ENCODE peak calls at places on chromosomes 6 and 20, in six cellular contexts. H is fibroblast of mammary gland, F is tibial nerve, E is BJ, X is cardiac muscle cell, M is fibroblast of the aortic adventitia. K is an unnamed sample.

GRCh38 chr6:37103169-37104039 is 66.5 kb upstream of the PIM1 start:
- DNase-seq in H (no peak), F (no peak), E (no peak), X (peak), M (peak), K (peak)

GRCh38 chr6:15477746-15478145 is 185.1 kb downstream of the DTNBP1 start:
- DNase-seq in H (no peak), F (no peak), E (no peak), X (no peak), M (no peak), K (no peak)

GRCh38 chr20:19661717-19662637 is 96.1 kb upstream of the RIN2 start:
- DNase-seq in H (peak), F (peak), E (peak), X (peak), M (peak), K (peak)

GRCh38 chr6:132780770-132781371 is 17.6 kb downstream of the SLC18B1 start:
- DNase-seq in H (peak), F (no peak), E (no peak), X (no peak), M (peak), K (no peak)

GRCh38 chr20:39631557-39631956 is 669.4 kb downstream of the DHX35 start:
- DNase-seq in H (peak), F (no peak), E (no peak), X (no peak), M (no peak), K (peak)

GRCh38 chr6:88722691-88723090 is 240.7 kb downstream of the RNGTT start:
- DNase-seq in H (no peak), F (no peak), E (no peak), X (no peak), M (no peak), K (no peak)

GRCh38 chr6:107607109-107607508 is 117.2 kb downstream of the SOBP start:
- DNase-seq in H (peak), F (no peak), E (no peak), X (no peak), M (peak), K (no peak)

GRCh38 chr6:94902974-94903628 is 674.2 kb upstream of the MANEA start:
- DNase-seq in H (no peak), F (no peak), E (no peak), X (no peak), M (no peak), K (no peak)

GRCh38 chr6:48476257-48476656 is 365.3 kb upstream of the PTCHD4 start:
- DNase-seq in H (peak), F (no peak), E (no peak), X (peak), M (peak), K (peak)

GRCh38 chr20:5652626-5653573 is 97.3 kb upstream of the SHLD1 start:
- DNase-seq in H (peak), F (no peak), E (peak), X (no peak), M (peak), K (no peak)

GRCh38 chr6:72748759-72749158 is 126.9 kb downstream of the KCNQ5 start:
- DNase-seq in H (peak), F (no peak), E (peak), X (no peak), M (peak), K (peak)

GRCh38 chr6:4817551-4817950 is 41.3 kb downstream of the CDYL start:
- DNase-seq in H (peak), F (no peak), E (no peak), X (no peak), M (no peak), K (no peak)

GRCh38 chr6:155985660-155986138 is 530.1 kb upstream of the NOX3 start:
- DNase-seq in H (no peak), F (no peak), E (no peak), X (no peak), M (no peak), K (peak)

GRCh38 chr6:44576132-44576601 is 188.7 kb downstream of the CDC5L start:
- DNase-seq in H (peak), F (no peak), E (no peak), X (no peak), M (peak), K (no peak)

GRCh38 chr20:51258582-51259175 is 235.8 kb upstream of the KCNG1 start:
- DNase-seq in H (no peak), F (no peak), E (no peak), X (no peak), M (peak), K (no peak)

GRCh38 chr20:44746367-44747165 is 901 bp downstream of the KCNK15 start:
- DNase-seq in H (no peak), F (no peak), E (no peak), X (no peak), M (no peak), K (no peak)

GRCh38 chr20:1322511-1323245 is 6.3 kb downstream of the SDCBP2 start:
- DNase-seq in H (peak), F (no peak), E (peak), X (no peak), M (peak), K (no peak)

GRCh38 chr6:166009385-166010031 is 158.1 kb downstream of the TBXT start:
- DNase-seq in H (no peak), F (no peak), E (no peak), X (no peak), M (no peak), K (no peak)

GRCh38 chr6:166010136-166010535 is 157.5 kb downstream of the TBXT start:
- DNase-seq in H (no peak), F (no peak), E (no peak), X (no peak), M (no peak), K (no peak)

GRCh38 chr6:166010585-166010984 is 157.1 kb downstream of the TBXT start:
- DNase-seq in H (no peak), F (no peak), E (no peak), X (peak), M (no peak), K (no peak)

GRCh38 chr6:166007349-166008263 is 160.0 kb downstream of the TBXT start:
- DNase-seq in H (peak), F (no peak), E (no peak), X (peak), M (peak), K (peak)

DNA sequence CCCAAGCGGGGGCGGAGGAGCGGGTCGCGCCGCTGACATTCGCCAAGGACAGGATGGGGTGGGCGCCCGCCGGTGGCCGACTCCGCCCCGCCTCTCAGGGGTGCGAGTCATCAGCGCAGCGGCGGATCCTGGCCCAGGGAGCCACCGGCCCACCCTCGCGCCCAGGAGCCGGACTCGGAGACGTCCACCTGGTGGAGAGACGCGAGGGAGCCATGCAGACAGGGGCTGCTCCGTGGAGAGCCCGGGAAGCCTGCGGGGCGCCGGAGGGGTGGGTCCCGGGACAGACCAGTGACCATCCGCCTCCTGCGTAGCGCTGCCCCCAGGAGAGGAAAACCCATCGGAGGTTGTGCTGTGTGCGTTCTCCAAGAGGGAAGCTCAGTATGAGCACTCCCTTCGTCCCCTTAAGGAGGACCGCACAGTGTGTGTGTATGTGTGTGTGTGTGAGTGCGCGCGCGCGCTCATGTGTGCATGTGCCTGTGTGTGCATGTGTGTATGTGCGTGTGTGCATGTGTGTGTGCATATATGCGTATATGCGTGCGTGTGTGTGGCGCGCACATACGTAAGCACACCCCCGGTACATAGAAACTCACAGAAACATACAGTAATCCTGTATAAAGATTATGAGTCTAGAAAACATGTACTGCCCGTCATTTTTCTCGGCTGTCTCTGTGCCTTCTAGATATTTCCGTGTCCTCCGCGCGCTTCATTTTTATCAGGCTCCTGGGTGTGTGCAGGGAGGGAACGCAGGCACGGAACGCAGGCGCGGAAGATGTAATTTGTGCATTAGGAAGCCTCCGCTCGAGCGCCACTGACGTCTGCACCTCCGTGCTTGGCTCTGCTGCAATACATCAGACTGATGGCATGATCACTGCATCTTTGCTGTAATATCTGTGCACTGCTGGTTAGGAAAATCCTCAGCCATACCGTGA is 158.9 kb downstream of the TBXT start:
- DNase-seq in H (peak), F (no peak), E (no peak), X (peak), M (peak), K (no peak)
- H3K4me3 ChIP-seq in H (peak), F (peak), E (peak), X (peak), M (peak), K (peak)

DNA sequence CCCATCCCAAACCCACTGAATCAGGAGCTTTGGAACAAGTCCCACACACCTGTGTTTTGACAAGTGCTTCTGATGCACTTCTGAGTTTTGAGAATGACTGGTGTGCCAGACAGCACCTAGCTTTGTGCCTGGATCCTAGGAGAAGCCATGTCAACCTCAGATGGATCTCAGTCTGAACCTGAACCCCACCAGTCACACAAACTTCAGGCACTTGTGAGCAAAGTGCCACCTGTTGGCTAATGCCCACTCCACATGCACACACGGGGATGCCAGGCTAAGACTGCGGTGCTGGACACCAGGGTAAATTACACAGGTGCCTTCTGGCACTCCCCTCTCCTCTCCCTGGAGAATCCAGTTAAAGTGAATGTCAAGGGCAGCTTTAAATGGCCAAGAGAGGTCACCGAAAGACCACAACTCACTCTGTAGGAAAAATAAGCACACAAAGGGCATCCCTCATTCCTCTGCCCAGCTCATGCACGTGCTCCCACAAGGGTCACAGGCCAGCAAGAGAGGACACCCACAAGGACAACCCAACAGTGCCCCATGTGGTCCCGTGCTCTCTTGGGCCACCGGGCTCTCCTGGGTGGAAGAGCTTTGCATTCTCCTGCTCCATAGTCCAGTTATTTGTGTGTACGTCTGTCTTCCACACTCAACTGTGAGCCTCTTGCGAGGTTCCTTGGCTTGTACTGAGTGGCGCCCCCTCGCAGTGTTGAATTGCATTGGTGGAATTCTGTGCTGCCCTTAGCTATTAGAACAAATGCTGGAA is 45.6 kb downstream of the TAF8 start:
- DNase-seq in H (no peak), F (no peak), E (no peak), X (peak), M (no peak), K (no peak)
- TF ChIP-seq CTCF in H (no peak), F (no peak), E (peak), X (peak), M (no peak), K (peak)

DNA sequence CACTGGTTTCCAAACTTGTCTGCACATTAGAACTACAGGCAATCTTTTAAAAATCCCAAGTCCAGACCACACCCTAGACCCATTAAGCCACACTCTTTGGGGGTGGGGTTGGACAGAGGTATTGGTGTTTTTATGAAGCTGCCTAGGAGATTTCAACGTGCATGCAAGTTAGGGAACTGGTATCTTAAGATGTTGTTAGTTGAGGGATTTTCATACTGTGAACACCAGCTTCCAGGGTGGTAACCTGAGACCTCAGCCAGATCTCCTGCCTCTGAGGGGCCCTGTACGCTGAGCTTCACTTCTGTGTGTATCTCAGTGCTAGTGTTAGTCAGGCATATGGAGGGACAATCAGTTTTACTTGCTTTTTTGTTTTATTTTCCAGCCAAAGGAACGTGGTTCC is 138.0 kb downstream of the UTRN start:
- DNase-seq in H (no peak), F (no peak), E (no peak), X (peak), M (no peak), K (no peak)
- H3K4me3 ChIP-seq in H (no peak), F (no peak), E (no peak), X (no peak), M (no peak), K (no peak)

GRCh38 chr6:152775441-152775840 is 24.8 kb downstream of the VIP start:
- DNase-seq in H (no peak), F (no peak), E (no peak), X (no peak), M (no peak), K (no peak)

GRCh38 chr6:152769993-152770392 is 19.4 kb downstream of the VIP start:
- DNase-seq in H (no peak), F (no peak), E (no peak), X (no peak), M (no peak), K (no peak)

GRCh38 chr6:152776833-152777232 is 26.2 kb downstream of the VIP start:
- DNase-seq in H (no peak), F (no peak), E (no peak), X (no peak), M (no peak), K (no peak)

GRCh38 chr6:152769159-152769558 is 18.6 kb downstream of the VIP start:
- DNase-seq in H (no peak), F (no peak), E (no peak), X (no peak), M (no peak), K (no peak)

GRCh38 chr6:152771061-152771687 is 20.6 kb downstream of the VIP start:
- DNase-seq in H (no peak), F (no peak), E (no peak), X (no peak), M (no peak), K (no peak)
- TF ChIP-seq CTCF in H (no peak), F (no peak), E (no peak), X (no peak), M (no peak), K (no peak)

GRCh38 chr6:1390805-1391511 is 1.6 kb downstream of the FOXF2 start:
- DNase-seq in H (peak), F (no peak), E (no peak), X (no peak), M (peak), K (no peak)

GRCh38 chr6:1390071-1390804 is 862 bp downstream of the FOXF2 start:
- DNase-seq in H (peak), F (no peak), E (no peak), X (peak), M (peak), K (no peak)

GRCh38 chr6:1393641-1394283 is 4.4 kb downstream of the FOXF2 start:
- DNase-seq in H (no peak), F (no peak), E (no peak), X (no peak), M (no peak), K (no peak)

GRCh38 chr6:1392813-1393640 is 3.7 kb downstream of the FOXF2 start:
- DNase-seq in H (no peak), F (no peak), E (no peak), X (no peak), M (no peak), K (no peak)

DNA sequence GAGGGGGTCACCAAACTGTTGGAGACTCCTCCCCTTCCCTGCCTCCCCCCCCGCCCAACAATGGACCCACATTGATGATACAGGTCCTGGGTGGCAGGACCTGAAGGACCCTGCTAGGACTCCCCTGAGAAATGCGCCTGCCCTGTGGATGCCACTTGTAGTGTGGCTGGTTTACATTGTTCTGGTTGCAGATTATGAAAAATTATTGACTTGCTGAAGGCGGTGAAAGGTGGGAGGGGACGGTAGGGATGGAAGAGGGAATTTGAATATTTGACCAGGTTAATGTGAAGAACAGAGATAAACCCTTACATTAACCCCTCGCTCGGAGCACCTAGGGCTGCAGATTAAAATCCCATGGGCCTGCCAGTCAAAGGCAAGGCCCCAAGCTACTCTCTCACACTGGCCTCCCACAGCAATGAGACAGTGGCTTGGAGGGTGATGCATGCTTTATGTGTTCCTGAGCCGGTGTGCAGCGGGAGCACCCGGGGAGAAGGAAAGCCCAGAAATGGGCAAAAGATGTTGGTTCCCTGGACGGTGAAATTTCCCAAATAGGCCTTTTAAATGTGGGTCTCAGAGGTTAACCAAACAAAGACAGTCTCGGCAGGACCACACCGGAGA is 2.4 kb downstream of the FOXF2 start:
- DNase-seq in H (no peak), F (no peak), E (no peak), X (no peak), M (peak), K (no peak)
- H3K4me3 ChIP-seq in H (peak), F (no peak), E (peak), X (no peak), M (peak), K (no peak)

GRCh38 chr20:4569092-4569491 is 152.6 kb upstream of the PRND start:
- DNase-seq in H (no peak), F (no peak), E (no peak), X (no peak), M (no peak), K (no peak)
- TF ChIP-seq CTCF in H (peak), F (no peak), E (no peak), X (no peak), M (peak), K (peak)

DNA sequence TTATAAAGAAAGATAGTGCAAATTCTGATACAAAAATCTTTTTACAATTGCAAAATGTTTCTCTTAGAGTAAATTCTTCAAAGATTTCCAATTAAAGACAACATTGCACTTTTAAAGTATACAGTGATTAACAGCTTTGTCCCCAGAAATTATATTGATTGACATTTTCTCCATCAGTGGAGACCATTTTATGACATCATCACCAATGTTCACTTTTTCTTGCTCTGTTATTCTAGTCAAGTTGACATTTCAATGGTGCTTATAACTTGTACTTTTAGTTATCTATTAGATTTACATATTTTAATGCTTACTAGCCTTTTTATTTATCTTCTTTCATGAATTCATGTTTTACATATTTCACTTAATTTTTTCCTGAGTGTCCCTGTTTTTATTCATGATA is 524.8 kb downstream of the HAO1 start:
- DNase-seq in H (no peak), F (no peak), E (no peak), X (no peak), M (no peak), K (no peak)
- H3K4me3 ChIP-seq in H (no peak), F (no peak), E (no peak), X (no peak), M (no peak), K (no peak)